ENCODE peak calls at places on chromosomes 4 and X, in four cellular contexts. B is stimulated activated effector memory CD8-positive, alpha-beta T cell treated with anti-CD3 and anti-CD28 coated beads, Interleukin-12 subunit alpha, Interleukin-12 subunit beta, amount 100 ng/mL, for 72 hours; T is astrocyte; X is sciatic nerve. E is an unnamed sample.

GRCh38 chrX:119574394-119575266 is at the start of gene UBE2A:
- DNase-seq in B (peak), T (peak), X (peak), E (peak)

GRCh38 chr4:99352602-99353580 is at the start of gene ADH1C:
- DNase-seq in B (no peak), T (no peak), X (no peak), E (no peak)

GRCh38 chr4:172650758-172651495 is 517.7 kb upstream of the GALNT7 start:
- DNase-seq in B (no peak), T (no peak), X (no peak), E (no peak)

GRCh38 chr4:48967626-48968025 is 18.4 kb upstream of the CWH43 start:
- DNase-seq in B (no peak), T (peak), X (no peak), E (no peak)

GRCh38 chrX:40189018-40189417 is 91.3 kb upstream of the BCOR start:
- DNase-seq in B (no peak), T (peak), X (no peak), E (no peak)

GRCh38 chr4:2256781-2257191 is 5.1 kb downstream of the MXD4 start:
- DNase-seq in B (peak), T (no peak), X (peak), E (no peak)

GRCh38 chr4:7788687-7789425 is 150.8 kb downstream of the AFAP1 start:
- DNase-seq in B (no peak), T (no peak), X (no peak), E (no peak)

GRCh38 chrX:675896-676295 is 45.3 kb downstream of the SHOX start:
- DNase-seq in B (no peak), T (no peak), X (peak), E (no peak)

GRCh38 chr4:15855804-15856475 is 77.8 kb downstream of the CD38 start:
- DNase-seq in B (peak), T (no peak), X (peak), E (no peak)

GRCh38 chrX:15310117-15310516 is 5.3 kb downstream of the ASB11 start:
- DNase-seq in B (no peak), T (peak), X (no peak), E (peak)

GRCh38 chr4:41751325-41752061 is 3.0 kb upstream of the PHOX2B start:
- DNase-seq in B (no peak), T (no peak), X (no peak), E (no peak)

GRCh38 chr4:145735330-145735638 is 55.3 kb downstream of the C4orf51 start:
- DNase-seq in B (no peak), T (peak), X (no peak), E (no peak)

GRCh38 chrX:119735467-119735866 is 22.9 kb upstream of the SOWAHD start:
- DNase-seq in B (no peak), T (no peak), X (peak), E (no peak)

GRCh38 chr4:53905935-53906377 is 158.4 kb downstream of the CHIC2 start:
- DNase-seq in B (no peak), T (peak), X (no peak), E (no peak)

GRCh38 chr4:26081795-26082498 is 167.9 kb downstream of the SMIM20 start:
- DNase-seq in B (no peak), T (peak), X (no peak), E (peak)

GRCh38 chr4:38664704-38665401 is 854 bp downstream of the KLF3 start:
- DNase-seq in B (peak), T (peak), X (peak), E (peak)

GRCh38 chr4:89140168-89140759 is 28.9 kb downstream of the TIGD2 start:
- DNase-seq in B (no peak), T (no peak), X (no peak), E (no peak)

GRCh38 chr4:2651998-2652397 is 104.1 kb downstream of the TNIP2 start:
- DNase-seq in B (no peak), T (no peak), X (no peak), E (peak)

GRCh38 chr4:145531193-145531592 is 49.5 kb downstream of the SMAD1 start:
- DNase-seq in B (no peak), T (no peak), X (no peak), E (peak)

GRCh38 chr4:153084939-153085630 is 119.2 kb upstream of the TRIM2 start:
- DNase-seq in B (peak), T (peak), X (peak), E (no peak)

GRCh38 chr4:109462802-109463201 is 29.2 kb downstream of the SEC24B start:
- DNase-seq in B (no peak), T (no peak), X (no peak), E (no peak)

GRCh38 chr4:54227261-54228063 is 1.6 kb upstream of the PDGFRA start:
- DNase-seq in B (no peak), T (peak), X (peak), E (no peak)

GRCh38 chr4:102022343-102022742 is 231.8 kb downstream of the BANK1 start:
- DNase-seq in B (no peak), T (no peak), X (no peak), E (no peak)

GRCh38 chr4:88457307-88458090 is 580 bp downstream of the HERC5 start:
- DNase-seq in B (no peak), T (peak), X (peak), E (no peak)

GRCh38 chrX:139209342-139209741 is 321.2 kb upstream of the F9 start:
- DNase-seq in B (no peak), T (no peak), X (no peak), E (no peak)

GRCh38 chrX:10509397-10509796 is 111.0 kb downstream of the MID1 start:
- DNase-seq in B (no peak), T (no peak), X (no peak), E (no peak)

GRCh38 chrX:72309297-72310071 is 3.8 kb upstream of the CITED1 start:
- DNase-seq in B (no peak), T (no peak), X (no peak), E (no peak)

E was measured in NCI-H2029 treated with DMSO at 0.1 percent for 48 hours.